ENCODE peak calls at places on chromosomes 13 and 19, in six cellular contexts. M is suprapubic skin, S is transverse colon, D is stomach, W is HCT116, N is GM23338. Z is an unnamed sample.

GRCh38 chr13:52158629-52159158 is 703 bp downstream of the NEK3 start:
- DNase-seq in M (peak), S (peak), D (no peak), W (no peak), N (peak), Z (peak)

GRCh38 chr19:45251452-45252354 is 632 bp downstream of the MARK4 start:
- DNase-seq in M (no peak), S (peak), D (no peak), W (no peak), N (peak), Z (no peak)

GRCh38 chr19:16897572-16898056 is 8.8 kb downstream of the F2RL3 start:
- DNase-seq in M (no peak), S (peak), D (peak), W (no peak), N (no peak), Z (no peak)

GRCh38 chr13:35648109-35648508 is 171.6 kb upstream of the MAB21L1 start:
- DNase-seq in M (no peak), S (no peak), D (no peak), W (no peak), N (no peak), Z (no peak)

GRCh38 chr13:95784161-95784880 is 107.4 kb downstream of the DNAJC3 start:
- DNase-seq in M (no peak), S (no peak), D (no peak), W (no peak), N (no peak), Z (no peak)

GRCh38 chr13:94280357-94280756 is 199.1 kb downstream of the DCT start:
- DNase-seq in M (no peak), S (no peak), D (no peak), W (no peak), N (no peak), Z (no peak)

GRCh38 chr19:54002495-54003315 is 11.3 kb downstream of the CACNG6 start:
- DNase-seq in M (no peak), S (no peak), D (no peak), W (no peak), N (no peak), Z (no peak)

GRCh38 chr19:13946414-13946813 is 5.9 kb upstream of the DCAF15 start:
- DNase-seq in M (no peak), S (no peak), D (no peak), W (no peak), N (no peak), Z (no peak)

GRCh38 chr19:30788105-30788765 is 416.1 kb downstream of the ZNF536 start:
- DNase-seq in M (no peak), S (no peak), D (no peak), W (no peak), N (no peak), Z (no peak)

GRCh38 chr19:13077233-13077632 is 25.4 kb downstream of the LYL1 start:
- DNase-seq in M (no peak), S (no peak), D (no peak), W (no peak), N (peak), Z (no peak)

GRCh38 chr19:51311388-51312257 is at the start of gene IGLON5:
- DNase-seq in M (no peak), S (no peak), D (no peak), W (no peak), N (peak), Z (no peak)

GRCh38 chr13:29484236-29484635 is 111.3 kb downstream of the SLC7A1 start:
- DNase-seq in M (no peak), S (no peak), D (no peak), W (no peak), N (no peak), Z (no peak)

GRCh38 chr13:27170521-27171243 is 929 bp downstream of the USP12 start:
- DNase-seq in M (peak), S (peak), D (peak), W (peak), N (peak), Z (peak)

GRCh38 chr13:92436927-92437326 is 789.7 kb upstream of the GPC6 start:
- DNase-seq in M (no peak), S (no peak), D (no peak), W (no peak), N (peak), Z (no peak)

GRCh38 chr19:5627395-5627904 is 4.6 kb downstream of the SAFB start:
- DNase-seq in M (no peak), S (peak), D (peak), W (no peak), N (peak), Z (peak)

GRCh38 chr13:110017379-110017778 is 231.0 kb upstream of the IRS2 start:
- DNase-seq in M (no peak), S (no peak), D (no peak), W (peak), N (peak), Z (no peak)

DNA sequence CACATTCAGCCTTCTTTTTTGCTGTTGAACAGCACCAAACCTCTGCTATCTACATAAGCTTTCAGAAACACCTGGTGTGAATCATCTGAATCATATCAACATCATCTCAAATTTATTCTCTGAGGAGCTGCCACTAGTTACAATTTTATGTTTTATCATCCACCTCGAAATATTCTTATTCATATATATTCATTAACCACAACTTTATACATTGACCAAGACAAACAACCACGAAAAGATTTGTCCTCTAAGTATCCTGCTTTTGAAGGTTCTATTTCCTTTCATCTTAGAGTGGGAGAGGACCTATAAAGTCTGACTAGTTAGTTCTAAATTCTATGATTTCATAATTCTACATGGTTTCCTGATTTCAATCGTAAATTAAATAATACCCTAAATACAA is 18.9 kb downstream of the ESD start:
- DNase-seq in M (no peak), S (no peak), D (no peak), W (no peak), N (no peak), Z (no peak)
- TF ChIP-seq POLR2AphosphoS5 in M (no peak), S (no peak), D (no peak), W (no peak), N (no peak), Z (no peak)

DNA sequence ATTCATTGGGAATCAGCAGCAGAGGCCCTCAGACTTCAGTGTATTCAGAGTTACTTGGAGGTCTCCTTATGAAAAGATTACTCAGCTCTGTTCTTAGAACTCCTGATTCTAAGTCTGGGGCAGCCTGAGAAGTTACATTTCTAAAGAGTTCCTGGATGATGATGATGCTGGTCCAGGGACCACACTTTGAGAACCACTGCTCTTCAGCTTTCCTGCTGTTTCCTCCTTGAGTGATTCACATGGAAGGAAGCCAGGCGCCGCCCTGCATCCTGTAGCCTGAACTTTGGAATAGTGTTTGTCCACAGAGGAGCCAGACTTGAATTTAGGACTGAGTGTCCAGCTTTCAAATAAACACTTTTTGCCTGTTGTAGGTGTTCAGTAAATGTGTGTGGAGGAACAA is 2.9 kb downstream of the CEBPG start:
- DNase-seq in M (no peak), S (peak), D (peak), W (peak), N (no peak), Z (no peak)
- TF ChIP-seq POLR2AphosphoS5 in M (peak), S (peak), D (peak), W (peak), N (no peak), Z (no peak)

GRCh38 chr19:46546194-46546896 is 50.7 kb upstream of the PNMA8B start:
- DNase-seq in M (no peak), S (peak), D (peak), W (no peak), N (peak), Z (peak)
- TF ChIP-seq POLR2AphosphoS5 in M (no peak), S (no peak), D (no peak), W (no peak), N (peak), Z (no peak)

GRCh38 chr13:36787181-36787580 is 31.8 kb upstream of the RFXAP start:
- DNase-seq in M (no peak), S (no peak), D (no peak), W (no peak), N (no peak), Z (no peak)
- TF ChIP-seq POLR2AphosphoS5 in M (no peak), S (no peak), D (no peak), W (no peak), N (no peak), Z (no peak)

GRCh38 chr19:1796395-1797142 is 15.5 kb downstream of the ATP8B3 start:
- DNase-seq in M (no peak), S (no peak), D (no peak), W (no peak), N (no peak), Z (no peak)
- TF ChIP-seq POLR2AphosphoS5 in M (no peak), S (no peak), D (no peak), W (no peak), N (no peak), Z (no peak)

GRCh38 chr19:35552534-35553384 is 7.3 kb downstream of the TMEM147 start:
- DNase-seq in M (no peak), S (no peak), D (no peak), W (no peak), N (no peak), Z (no peak)

GRCh38 chr19:35546532-35546931 is 1.1 kb downstream of the TMEM147 start:
- DNase-seq in M (no peak), S (no peak), D (no peak), W (no peak), N (no peak), Z (no peak)

GRCh38 chr19:35551091-35551810 is 5.8 kb downstream of the TMEM147 start:
- DNase-seq in M (no peak), S (no peak), D (no peak), W (no peak), N (no peak), Z (no peak)

GRCh38 chr19:35549174-35549788 is 3.9 kb downstream of the TMEM147 start:
- DNase-seq in M (no peak), S (peak), D (peak), W (peak), N (peak), Z (peak)

GRCh38 chr19:35549879-35550523 is 4.6 kb downstream of the TMEM147 start:
- DNase-seq in M (no peak), S (no peak), D (no peak), W (no peak), N (no peak), Z (no peak)
- TF ChIP-seq POLR2AphosphoS5 in M (no peak), S (no peak), D (no peak), W (no peak), N (no peak), Z (no peak)

DNA sequence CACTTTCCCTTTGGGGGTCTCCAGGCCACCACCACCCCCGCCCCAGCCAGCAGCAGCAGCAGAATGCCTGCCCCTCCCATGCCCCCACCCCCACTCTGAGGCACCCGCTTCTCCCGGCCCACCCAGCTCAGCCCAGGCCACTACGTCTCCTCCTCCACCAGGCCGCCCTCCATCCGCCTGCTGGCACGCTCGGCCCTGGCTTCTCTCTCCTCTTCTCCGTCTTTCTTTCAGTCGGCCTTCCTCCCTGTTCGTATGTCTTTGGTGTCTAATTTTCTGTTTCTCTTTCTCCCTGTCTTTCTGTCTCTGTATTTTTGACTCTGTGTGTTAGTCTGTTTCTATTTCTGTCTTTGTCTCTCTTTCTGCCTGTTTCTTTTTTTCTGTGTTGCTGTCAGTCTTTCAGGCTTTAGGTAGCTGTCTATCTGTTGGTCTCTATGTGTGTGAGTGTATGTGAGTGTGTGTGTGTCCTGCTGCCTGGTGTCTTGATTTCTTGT is at the start of gene LGI4:
- DNase-seq in M (no peak), S (no peak), D (no peak), W (no peak), N (no peak), Z (no peak)
- TF ChIP-seq POLR2AphosphoS5 in M (no peak), S (no peak), D (no peak), W (no peak), N (no peak), Z (no peak)

GRCh38 chr19:15236886-15237285 is 4.6 kb upstream of the EPHX3 start:
- DNase-seq in M (no peak), S (no peak), D (no peak), W (no peak), N (no peak), Z (no peak)

GRCh38 chr19:15237759-15238638 is 5.8 kb upstream of the EPHX3 start:
- DNase-seq in M (no peak), S (no peak), D (no peak), W (no peak), N (no peak), Z (no peak)

GRCh38 chr19:15231256-15231655 is 992 bp downstream of the EPHX3 start:
- DNase-seq in M (no peak), S (no peak), D (no peak), W (no peak), N (no peak), Z (no peak)

GRCh38 chr19:15235796-15236195 is 3.5 kb upstream of the EPHX3 start:
- DNase-seq in M (no peak), S (no peak), D (no peak), W (no peak), N (no peak), Z (no peak)

DNA sequence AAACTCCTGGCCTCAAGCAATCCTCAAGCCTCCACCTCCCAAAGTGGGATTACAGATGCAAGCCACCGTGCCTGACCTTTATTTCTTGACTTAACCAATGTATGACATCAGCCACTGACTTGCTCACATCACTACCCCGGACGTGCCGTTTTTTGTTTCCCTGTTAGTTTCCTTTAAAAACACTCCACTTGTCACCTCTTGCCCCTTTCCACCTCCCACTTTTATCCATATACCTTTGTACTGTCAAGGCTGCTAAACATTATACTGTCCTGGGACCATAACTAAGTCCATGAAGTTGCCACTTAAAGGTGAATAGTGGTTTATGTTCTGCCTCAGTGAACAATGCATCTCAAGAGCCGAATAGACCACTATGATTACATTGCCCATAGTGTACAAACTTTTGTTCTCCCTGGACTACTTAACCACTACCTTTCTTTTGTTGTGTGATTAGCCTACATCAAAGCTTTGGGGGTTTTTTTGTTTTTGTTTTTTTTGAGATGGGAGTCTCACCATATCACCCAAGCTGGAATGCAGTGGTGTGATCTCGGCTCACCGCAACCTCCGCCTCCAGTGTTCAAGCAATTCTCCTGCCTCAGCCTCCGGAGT is 2.4 kb upstream of the EPHX3 start:
- DNase-seq in M (no peak), S (no peak), D (no peak), W (no peak), N (no peak), Z (no peak)
- TF ChIP-seq POLR2AphosphoS5 in M (no peak), S (no peak), D (no peak), W (no peak), N (no peak), Z (no peak)

Z was measured in HL-60.